ENCODE peak calls at places on chromosomes 3 and 15, in ten cellular contexts. One of them, this sample, is unnamed.
A peak's percentile ranks its signal among the peaks of the same experiment; 100 is the strongest.

GRCh38 chr3:191256405-191256804 is 57.4 kb downstream of the OSTN start:
- DNase-seq in heart left ventricle: no peak
- DNase-seq in GM23338: no peak
- DNase-seq in coronary artery: no peak
- DNase-seq in progenitor cell of endocrine pancreas: no peak
- DNase-seq in activated T-helper 1 cell treated with Interleukin-2 at 50 U/mL for 16 hours: no peak
- DNase-seq in GM04504: no peak
- DNase-seq in putamen: no peak
- DNase-seq in NCI-H1417: no peak
- DNase-seq in lung: no peak
- DNase-seq in this sample: no peak

GRCh38 chr15:91336691-91337090 is 236.6 kb downstream of the SV2B start:
- DNase-seq in progenitor cell of endocrine pancreas: no peak
- DNase-seq in lung: no peak
- DNase-seq in GM04504: no peak
- DNase-seq in activated T-helper 1 cell treated with Interleukin-2 at 50 U/mL for 16 hours: no peak
- DNase-seq in GM23338: no peak
- DNase-seq in coronary artery: no peak
- DNase-seq in putamen: no peak
- DNase-seq in NCI-H1417: no peak
- DNase-seq in heart left ventricle: no peak
- DNase-seq in this sample: no peak

GRCh38 chr15:85022860-85023403 is 41.3 kb downstream of the PDE8A start:
- DNase-seq in activated T-helper 1 cell treated with Interleukin-2 at 50 U/mL for 16 hours: no peak
- DNase-seq in GM23338: no peak
- DNase-seq in lung: no peak
- DNase-seq in coronary artery: no peak
- DNase-seq in NCI-H1417: no peak
- DNase-seq in GM04504: no peak
- DNase-seq in putamen: no peak
- DNase-seq in progenitor cell of endocrine pancreas: no peak
- DNase-seq in heart left ventricle: no peak
- DNase-seq in this sample: no peak

GRCh38 chr3:105527949-105528348 is 161.2 kb downstream of the ALCAM start:
- DNase-seq in heart left ventricle: no peak
- DNase-seq in NCI-H1417: peak; percentile 94
- DNase-seq in GM23338: no peak
- DNase-seq in lung: no peak
- DNase-seq in coronary artery: no peak
- DNase-seq in progenitor cell of endocrine pancreas: no peak
- DNase-seq in GM04504: no peak
- DNase-seq in putamen: no peak
- DNase-seq in activated T-helper 1 cell treated with Interleukin-2 at 50 U/mL for 16 hours: no peak
- DNase-seq in this sample: no peak

GRCh38 chr3:42549131-42549530 is 32.6 kb downstream of the SEC22C start:
- DNase-seq in lung: no peak
- DNase-seq in NCI-H1417: no peak
- DNase-seq in GM23338: no peak
- DNase-seq in progenitor cell of endocrine pancreas: no peak
- DNase-seq in GM04504: no peak
- DNase-seq in putamen: no peak
- DNase-seq in activated T-helper 1 cell treated with Interleukin-2 at 50 U/mL for 16 hours: no peak
- DNase-seq in coronary artery: no peak
- DNase-seq in heart left ventricle: no peak
- DNase-seq in this sample: no peak

GRCh38 chr15:98904466-98905048 is 103.0 kb downstream of the PGPEP1L start:
- DNase-seq in coronary artery: no peak
- DNase-seq in GM23338: peak; percentile 70
- DNase-seq in GM04504: peak; percentile 40
- DNase-seq in NCI-H1417: peak; percentile 71
- DNase-seq in activated T-helper 1 cell treated with Interleukin-2 at 50 U/mL for 16 hours: no peak
- DNase-seq in putamen: peak; percentile 66
- DNase-seq in lung: no peak
- DNase-seq in progenitor cell of endocrine pancreas: no peak
- DNase-seq in heart left ventricle: no peak
- DNase-seq in this sample: peak; percentile 22

GRCh38 chr15:63586790-63587189 is 10.4 kb upstream of the FBXL22 start:
- DNase-seq in GM04504: no peak
- DNase-seq in GM23338: peak; percentile 78
- DNase-seq in progenitor cell of endocrine pancreas: no peak
- DNase-seq in activated T-helper 1 cell treated with Interleukin-2 at 50 U/mL for 16 hours: no peak
- DNase-seq in lung: no peak
- DNase-seq in coronary artery: no peak
- DNase-seq in heart left ventricle: no peak
- DNase-seq in NCI-H1417: no peak
- DNase-seq in putamen: no peak
- DNase-seq in this sample: no peak

GRCh38 chr15:62566248-62566647 is 401.2 kb upstream of the C2CD4B start:
- DNase-seq in progenitor cell of endocrine pancreas: no peak
- DNase-seq in lung: no peak
- DNase-seq in putamen: no peak
- DNase-seq in activated T-helper 1 cell treated with Interleukin-2 at 50 U/mL for 16 hours: no peak
- DNase-seq in GM23338: no peak
- DNase-seq in NCI-H1417: no peak
- DNase-seq in heart left ventricle: no peak
- DNase-seq in coronary artery: no peak
- DNase-seq in GM04504: no peak
- DNase-seq in this sample: no peak

GRCh38 chr3:67853520-67853919 is 199.1 kb upstream of the SUCLG2 start:
- DNase-seq in coronary artery: no peak
- DNase-seq in putamen: no peak
- DNase-seq in GM04504: no peak
- DNase-seq in activated T-helper 1 cell treated with Interleukin-2 at 50 U/mL for 16 hours: no peak
- DNase-seq in lung: no peak
- DNase-seq in heart left ventricle: no peak
- DNase-seq in NCI-H1417: no peak
- DNase-seq in progenitor cell of endocrine pancreas: no peak
- DNase-seq in GM23338: no peak
- DNase-seq in this sample: no peak

GRCh38 chr3:187130346-187131066 is 8.8 kb downstream of the RPL39L start:
- DNase-seq in activated T-helper 1 cell treated with Interleukin-2 at 50 U/mL for 16 hours: no peak
- DNase-seq in NCI-H1417: no peak
- DNase-seq in coronary artery: no peak
- DNase-seq in progenitor cell of endocrine pancreas: no peak
- DNase-seq in putamen: no peak
- DNase-seq in heart left ventricle: no peak
- DNase-seq in lung: no peak
- DNase-seq in GM04504: no peak
- DNase-seq in GM23338: no peak
- DNase-seq in this sample: no peak

GRCh38 chr3:184178522-184179138 is 4.0 kb downstream of the AP2M1 start:
- DNase-seq in lung: no peak
- DNase-seq in coronary artery: no peak
- DNase-seq in NCI-H1417: no peak
- DNase-seq in GM23338: no peak
- DNase-seq in heart left ventricle: no peak
- DNase-seq in progenitor cell of endocrine pancreas: no peak
- DNase-seq in activated T-helper 1 cell treated with Interleukin-2 at 50 U/mL for 16 hours: no peak
- DNase-seq in putamen: no peak
- DNase-seq in GM04504: no peak
- DNase-seq in this sample: no peak

GRCh38 chr15:41884458-41884857 is 9.4 kb downstream of the SPTBN5 start:
- DNase-seq in activated T-helper 1 cell treated with Interleukin-2 at 50 U/mL for 16 hours: no peak
- DNase-seq in lung: no peak
- DNase-seq in coronary artery: no peak
- DNase-seq in NCI-H1417: no peak
- DNase-seq in progenitor cell of endocrine pancreas: no peak
- DNase-seq in heart left ventricle: no peak
- DNase-seq in GM23338: no peak
- DNase-seq in putamen: no peak
- DNase-seq in GM04504: no peak
- DNase-seq in this sample: no peak

GRCh38 chr3:43884581-43884980 is 193.8 kb downstream of the ABHD5 start:
- DNase-seq in activated T-helper 1 cell treated with Interleukin-2 at 50 U/mL for 16 hours: no peak
- DNase-seq in putamen: no peak
- DNase-seq in GM04504: no peak
- DNase-seq in heart left ventricle: no peak
- DNase-seq in lung: no peak
- DNase-seq in GM23338: no peak
- DNase-seq in progenitor cell of endocrine pancreas: no peak
- DNase-seq in NCI-H1417: no peak
- DNase-seq in coronary artery: no peak
- DNase-seq in this sample: no peak

GRCh38 chr15:90291679-90292356 is 26.3 kb downstream of the NGRN start:
- DNase-seq in progenitor cell of endocrine pancreas: no peak
- DNase-seq in GM23338: peak; percentile 60
- DNase-seq in coronary artery: no peak
- DNase-seq in putamen: no peak
- DNase-seq in NCI-H1417: peak; percentile 61
- DNase-seq in lung: peak; percentile 41
- DNase-seq in activated T-helper 1 cell treated with Interleukin-2 at 50 U/mL for 16 hours: no peak
- DNase-seq in heart left ventricle: no peak
- DNase-seq in GM04504: no peak
- DNase-seq in this sample: peak; percentile 57

GRCh38 chr3:174100744-174101143 is 703.2 kb downstream of the NLGN1 start:
- DNase-seq in NCI-H1417: no peak
- DNase-seq in coronary artery: no peak
- DNase-seq in GM23338: no peak
- DNase-seq in heart left ventricle: no peak
- DNase-seq in activated T-helper 1 cell treated with Interleukin-2 at 50 U/mL for 16 hours: no peak
- DNase-seq in progenitor cell of endocrine pancreas: no peak
- DNase-seq in lung: no peak
- DNase-seq in putamen: no peak
- DNase-seq in GM04504: no peak
- DNase-seq in this sample: no peak

GRCh38 chr3:143633816-143634215 is 214.5 kb downstream of the SLC9A9 start:
- DNase-seq in progenitor cell of endocrine pancreas: no peak
- DNase-seq in activated T-helper 1 cell treated with Interleukin-2 at 50 U/mL for 16 hours: no peak
- DNase-seq in GM04504: no peak
- DNase-seq in coronary artery: no peak
- DNase-seq in GM23338: no peak
- DNase-seq in putamen: no peak
- DNase-seq in NCI-H1417: no peak
- DNase-seq in heart left ventricle: no peak
- DNase-seq in lung: no peak
- DNase-seq in this sample: no peak

GRCh38 chr3:22089284-22089683 is 338.3 kb upstream of the ZNF385D start:
- DNase-seq in progenitor cell of endocrine pancreas: no peak
- DNase-seq in lung: no peak
- DNase-seq in GM23338: peak; percentile 79
- DNase-seq in activated T-helper 1 cell treated with Interleukin-2 at 50 U/mL for 16 hours: no peak
- DNase-seq in GM04504: no peak
- DNase-seq in heart left ventricle: no peak
- DNase-seq in coronary artery: no peak
- DNase-seq in putamen: no peak
- DNase-seq in NCI-H1417: peak; percentile 72
- DNase-seq in this sample: peak; percentile 7

GRCh38 chr3:137205394-137206060 is 247.7 kb downstream of the IL20RB start:
- DNase-seq in lung: no peak
- DNase-seq in activated T-helper 1 cell treated with Interleukin-2 at 50 U/mL for 16 hours: no peak
- DNase-seq in progenitor cell of endocrine pancreas: no peak
- DNase-seq in coronary artery: no peak
- DNase-seq in GM04504: no peak
- DNase-seq in GM23338: no peak
- DNase-seq in heart left ventricle: no peak
- DNase-seq in NCI-H1417: no peak
- DNase-seq in putamen: no peak
- DNase-seq in this sample: no peak

GRCh38 chr3:150913174-150913922 is 8.1 kb upstream of the MINDY4B start:
- DNase-seq in heart left ventricle: no peak
- DNase-seq in GM04504: no peak
- DNase-seq in activated T-helper 1 cell treated with Interleukin-2 at 50 U/mL for 16 hours: no peak
- DNase-seq in putamen: peak; percentile 18
- DNase-seq in NCI-H1417: peak; percentile 51
- DNase-seq in lung: no peak
- DNase-seq in progenitor cell of endocrine pancreas: no peak
- DNase-seq in GM23338: no peak
- DNase-seq in coronary artery: no peak
- DNase-seq in this sample: no peak

GRCh38 chr15:83475551-83475950 is 28.4 kb downstream of the SH3GL3 start:
- DNase-seq in coronary artery: no peak
- DNase-seq in putamen: no peak
- DNase-seq in lung: no peak
- DNase-seq in heart left ventricle: no peak
- DNase-seq in progenitor cell of endocrine pancreas: no peak
- DNase-seq in activated T-helper 1 cell treated with Interleukin-2 at 50 U/mL for 16 hours: no peak
- DNase-seq in GM23338: peak; percentile 53
- DNase-seq in GM04504: no peak
- DNase-seq in NCI-H1417: no peak
- DNase-seq in this sample: no peak

GRCh38 chr15:40506964-40507571 is 36.3 kb downstream of the CHST14 start:
- DNase-seq in heart left ventricle: peak; percentile 78
- DNase-seq in NCI-H1417: no peak
- DNase-seq in coronary artery: peak; percentile 83
- DNase-seq in GM04504: peak; percentile 31
- DNase-seq in putamen: peak; percentile 71
- DNase-seq in activated T-helper 1 cell treated with Interleukin-2 at 50 U/mL for 16 hours: peak; percentile 38
- DNase-seq in lung: peak; percentile 64
- DNase-seq in GM23338: peak; percentile 95
- DNase-seq in progenitor cell of endocrine pancreas: peak; percentile 78
- DNase-seq in this sample: peak; percentile 76

GRCh38 chr3:58333206-58334012 is 717 bp downstream of the PXK start:
- DNase-seq in GM04504: no peak
- DNase-seq in progenitor cell of endocrine pancreas: no peak
- DNase-seq in NCI-H1417: peak; percentile 29
- DNase-seq in lung: no peak
- DNase-seq in putamen: peak; percentile 45
- DNase-seq in coronary artery: peak; percentile 73
- DNase-seq in heart left ventricle: peak; percentile 19
- DNase-seq in GM23338: peak; percentile 63
- DNase-seq in activated T-helper 1 cell treated with Interleukin-2 at 50 U/mL for 16 hours: no peak
- DNase-seq in this sample: peak; percentile 30

GRCh38 chr3:52140000-52140399 is 14.2 kb downstream of the POC1A start:
- DNase-seq in activated T-helper 1 cell treated with Interleukin-2 at 50 U/mL for 16 hours: no peak
- DNase-seq in coronary artery: no peak
- DNase-seq in GM23338: no peak
- DNase-seq in lung: no peak
- DNase-seq in GM04504: no peak
- DNase-seq in heart left ventricle: peak; percentile 50
- DNase-seq in NCI-H1417: no peak
- DNase-seq in progenitor cell of endocrine pancreas: no peak
- DNase-seq in putamen: no peak
- DNase-seq in this sample: no peak

GRCh38 chr3:188979236-188979635 is 192.5 kb upstream of the TPRG1 start:
- DNase-seq in heart left ventricle: no peak
- DNase-seq in lung: no peak
- DNase-seq in coronary artery: no peak
- DNase-seq in progenitor cell of endocrine pancreas: no peak
- DNase-seq in GM23338: no peak
- DNase-seq in putamen: no peak
- DNase-seq in NCI-H1417: no peak
- DNase-seq in GM04504: no peak
- DNase-seq in activated T-helper 1 cell treated with Interleukin-2 at 50 U/mL for 16 hours: no peak
- DNase-seq in this sample: no peak

GRCh38 chr3:66076861-66077495 is 38.3 kb upstream of the MAGI1 start:
- DNase-seq in coronary artery: no peak
- DNase-seq in putamen: no peak
- DNase-seq in NCI-H1417: no peak
- DNase-seq in progenitor cell of endocrine pancreas: no peak
- DNase-seq in lung: no peak
- DNase-seq in GM23338: no peak
- DNase-seq in GM04504: peak; percentile 78
- DNase-seq in heart left ventricle: no peak
- DNase-seq in activated T-helper 1 cell treated with Interleukin-2 at 50 U/mL for 16 hours: no peak
- DNase-seq in this sample: no peak

GRCh38 chr15:95929232-95929846 is 401.2 kb upstream of the NR2F2 start:
- DNase-seq in coronary artery: no peak
- DNase-seq in activated T-helper 1 cell treated with Interleukin-2 at 50 U/mL for 16 hours: no peak
- DNase-seq in progenitor cell of endocrine pancreas: no peak
- DNase-seq in lung: no peak
- DNase-seq in GM04504: no peak
- DNase-seq in NCI-H1417: peak; percentile 65
- DNase-seq in putamen: no peak
- DNase-seq in heart left ventricle: no peak
- DNase-seq in GM23338: no peak
- DNase-seq in this sample: no peak

GRCh38 chr15:98529205-98530145 is 118.9 kb upstream of the IGF1R start:
- DNase-seq in NCI-H1417: no peak
- DNase-seq in activated T-helper 1 cell treated with Interleukin-2 at 50 U/mL for 16 hours: no peak
- DNase-seq in progenitor cell of endocrine pancreas: no peak
- DNase-seq in coronary artery: no peak
- DNase-seq in GM23338: no peak
- DNase-seq in lung: no peak
- DNase-seq in GM04504: no peak
- DNase-seq in putamen: no peak
- DNase-seq in heart left ventricle: no peak
- DNase-seq in this sample: no peak

GRCh38 chr3:15291589-15292541 is 40.5 kb downstream of the SH3BP5 start:
- DNase-seq in GM04504: no peak
- DNase-seq in heart left ventricle: no peak
- DNase-seq in NCI-H1417: no peak
- DNase-seq in lung: no peak
- DNase-seq in progenitor cell of endocrine pancreas: no peak
- DNase-seq in coronary artery: no peak
- DNase-seq in GM23338: no peak
- DNase-seq in putamen: no peak
- DNase-seq in activated T-helper 1 cell treated with Interleukin-2 at 50 U/mL for 16 hours: peak; percentile 43
- DNase-seq in this sample: peak; percentile 52